ENCODE peak calls at places on chromosome X, in nine cellular contexts. Q is ovary, J is upper lobe of left lung, M is A549, E is sigmoid colon, C is GM12878, P is tibial nerve, X is SK-N-SH, V is stomach. D is an unnamed sample. For H3K4me1, the result is how much of the 10 kb centered on the place peaks cover.

GRCh38 chrX:134186362-134187121 is 50.4 kb upstream of the CCDC160 start:
- DNase-seq in X (no peak), J (no peak), V (no peak), E (no peak), P (no peak), C (peak), Q (no peak), M (no peak), D (peak)

GRCh38 chrX:28848707-28849106 is 261.5 kb downstream of the IL1RAPL1 start:
- DNase-seq in C (no peak), P (no peak), V (no peak), Q (no peak), M (no peak), X (no peak), J (no peak), E (no peak), D (no peak)

GRCh38 chrX:88863726-88864125 is 116.7 kb downstream of the CPXCR1 start:
- DNase-seq in M (no peak), Q (no peak), V (no peak), X (peak), P (no peak), E (no peak), J (peak), C (no peak), D (no peak)

GRCh38 chrX:153645151-153645550 is 1.9 kb upstream of the DUSP9 start:
- DNase-seq in C (no peak), X (no peak), P (no peak), J (no peak), E (peak), V (no peak), Q (peak), M (no peak), D (no peak)

GRCh38 chrX:13254076-13254785 is 65.6 kb downstream of the ATXN3L start:
- DNase-seq in P (no peak), X (no peak), E (no peak), J (no peak), M (peak), Q (no peak), V (no peak), C (peak), D (peak)

GRCh38 chrX:13937370-13938052 is 92.2 kb downstream of the GEMIN8 start:
- DNase-seq in M (no peak), E (no peak), Q (no peak), J (no peak), V (no peak), X (peak), P (no peak), C (no peak), D (no peak)

GRCh38 chrX:40095588-40096394 is 2.0 kb downstream of the BCOR start:
- DNase-seq in E (no peak), Q (peak), J (peak), M (no peak), X (peak), P (no peak), C (no peak), V (no peak), D (no peak)

GRCh38 chrX:112587194-112587593 is 92.5 kb downstream of the LHFPL1 start:
- DNase-seq in C (no peak), V (no peak), E (no peak), X (no peak), M (no peak), P (no peak), Q (no peak), J (no peak), D (no peak)

GRCh38 chrX:102988517-102988916 is 51.4 kb downstream of the RAB40AL start:
- DNase-seq in P (no peak), V (no peak), C (no peak), X (no peak), Q (no peak), E (no peak), M (no peak), J (no peak), D (no peak)

GRCh38 chrX:131728295-131729145 is 184.6 kb downstream of the OR13H1 start:
- DNase-seq in Q (peak), M (peak), X (peak), C (peak), J (no peak), E (peak), P (no peak), V (peak), D (peak)

GRCh38 chrX:15737188-15737956 is 698 bp upstream of the CA5B start:
- DNase-seq in J (no peak), X (no peak), Q (no peak), M (no peak), E (no peak), P (no peak), V (no peak), C (no peak), D (no peak)

GRCh38 chrX:107826286-107827136 is 845 bp downstream of the MID2 start:
- DNase-seq in Q (peak), J (peak), X (peak), V (peak), P (peak), E (peak), M (peak), C (no peak), D (peak)

GRCh38 chrX:154436597-154437397 is at the start of gene GDI1:
- DNase-seq in C (no peak), Q (peak), X (peak), J (peak), M (peak), V (peak), E (peak), P (no peak), D (peak)

GRCh38 chrX:103774070-103774642 is 2.5 kb upstream of the PLP1 start:
- DNase-seq in V (no peak), J (no peak), E (no peak), M (peak), X (peak), P (no peak), C (no peak), Q (no peak), D (no peak)

GRCh38 chrX:155857561-155857960 is 23.6 kb upstream of the VAMP7 start:
- DNase-seq in C (no peak), P (no peak), V (no peak), Q (no peak), E (no peak), M (peak), X (peak), J (no peak), D (no peak)

GRCh38 chrX:154025230-154025629 is 5.5 kb upstream of the IRAK1 start:
- DNase-seq in X (no peak), M (no peak), Q (no peak), J (no peak), V (no peak), C (no peak), P (no peak), E (peak), D (no peak)

GRCh38 chrX:22192419-22193086 is 80.2 kb upstream of the CBLL2 start:
- DNase-seq in J (no peak), X (peak), C (peak), V (peak), Q (peak), M (peak), E (peak), P (peak), D (peak)

GRCh38 chrX:53093177-53093655 is 726 bp upstream of the KANTR start:
- DNase-seq in Q (peak), C (no peak), P (peak), X (peak), J (peak), M (peak), V (peak), E (peak), D (peak)

GRCh38 chrX:12441376-12442128 is 303.3 kb downstream of the FRMPD4 start:
- DNase-seq in E (no peak), M (no peak), J (no peak), V (no peak), Q (no peak), P (no peak), C (no peak), X (no peak), D (no peak)

GRCh38 chrX:69126642-69127041 is 38.6 kb downstream of the PJA1 start:
- DNase-seq in M (no peak), P (no peak), Q (no peak), C (no peak), J (no peak), X (no peak), V (peak), E (no peak), D (no peak)

GRCh38 chrX:40719731-40720130 is 15.6 kb downstream of the MED14 start:
- DNase-seq in Q (no peak), M (no peak), P (no peak), J (no peak), C (no peak), V (no peak), X (no peak), E (no peak), D (no peak)

GRCh38 chrX:74613350-74614192 is 853 bp downstream of the RLIM start:
- DNase-seq in P (no peak), M (peak), E (no peak), V (peak), C (no peak), Q (peak), X (peak), J (no peak), D (peak)

GRCh38 chrX:11129546-11129945 is 18.4 kb downstream of the HCCS start:
- DNase-seq in M (no peak), Q (no peak), P (no peak), C (no peak), V (no peak), X (no peak), E (no peak), J (no peak), D (no peak)

GRCh38 chrX:40146471-40147398 is 49.0 kb upstream of the BCOR start:
- DNase-seq in M (no peak), J (peak), E (peak), P (no peak), Q (peak), X (peak), V (no peak), C (no peak), D (no peak)

GRCh38 chrX:119981286-119982070 is 37.9 kb upstream of the NKAP start:
- DNase-seq in X (peak), J (no peak), C (no peak), P (no peak), V (no peak), E (no peak), M (peak), Q (no peak), D (no peak)

DNA sequence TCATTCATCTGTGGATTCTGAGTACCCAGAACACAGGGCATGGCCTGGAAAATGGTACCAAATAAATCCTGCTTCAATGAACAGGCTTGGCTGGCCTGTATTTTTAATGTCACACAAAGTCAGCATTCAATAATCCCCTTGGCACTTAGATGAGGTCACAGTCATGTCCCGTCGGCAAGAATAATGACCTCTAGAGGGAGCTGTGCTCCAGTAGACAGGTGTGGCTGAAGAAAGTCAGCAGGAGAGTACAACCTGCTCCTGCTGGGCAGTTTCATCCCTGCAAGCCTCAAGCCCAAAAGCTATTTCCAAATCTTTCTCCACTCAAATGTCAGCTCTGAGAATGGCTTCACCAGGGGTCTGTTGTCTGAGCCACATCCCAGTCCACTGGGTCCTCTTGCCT is 404.0 kb upstream of the F9 start:
- DNase-seq in E (no peak), M (peak), P (no peak), J (no peak), Q (no peak), V (peak), C (no peak), X (peak), D (peak)
- TF ChIP-seq CTCF in E (no peak), M (peak), P (no peak), J (no peak), Q (no peak), V (peak), C (peak), X (peak), D (peak)

DNA sequence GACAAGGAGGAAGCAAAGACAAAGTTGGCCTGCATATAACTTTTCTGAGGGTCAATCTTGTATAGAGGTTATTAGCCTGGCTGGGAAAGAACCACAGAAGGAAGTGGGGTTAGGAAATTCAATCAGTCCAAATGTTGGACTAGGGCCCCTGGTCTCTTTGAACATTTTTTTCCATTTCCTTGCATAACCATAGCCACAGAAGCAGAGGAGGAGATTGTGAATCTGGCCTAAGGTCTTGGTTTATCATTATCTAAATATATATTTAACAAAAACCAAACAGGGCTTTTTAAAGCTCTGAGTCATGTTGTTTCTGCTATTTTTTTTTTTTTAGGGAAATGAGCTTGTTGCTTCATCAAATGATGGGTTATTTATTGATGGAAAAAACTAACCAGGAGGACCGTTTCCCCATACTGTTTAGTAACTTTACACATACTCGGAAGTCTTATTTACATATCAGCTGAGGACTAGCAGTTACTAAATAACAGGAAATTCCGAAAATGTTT is 97.7 kb upstream of the ACSL4 start:
- DNase-seq in P (no peak), M (peak), Q (no peak), C (no peak), E (no peak), X (no peak), V (no peak), J (no peak), D (no peak)
- TF ChIP-seq EP300 in P (no peak), M (peak), Q (no peak), C (no peak), E (no peak), X (no peak), V (no peak), J (no peak), D (no peak)

DNA sequence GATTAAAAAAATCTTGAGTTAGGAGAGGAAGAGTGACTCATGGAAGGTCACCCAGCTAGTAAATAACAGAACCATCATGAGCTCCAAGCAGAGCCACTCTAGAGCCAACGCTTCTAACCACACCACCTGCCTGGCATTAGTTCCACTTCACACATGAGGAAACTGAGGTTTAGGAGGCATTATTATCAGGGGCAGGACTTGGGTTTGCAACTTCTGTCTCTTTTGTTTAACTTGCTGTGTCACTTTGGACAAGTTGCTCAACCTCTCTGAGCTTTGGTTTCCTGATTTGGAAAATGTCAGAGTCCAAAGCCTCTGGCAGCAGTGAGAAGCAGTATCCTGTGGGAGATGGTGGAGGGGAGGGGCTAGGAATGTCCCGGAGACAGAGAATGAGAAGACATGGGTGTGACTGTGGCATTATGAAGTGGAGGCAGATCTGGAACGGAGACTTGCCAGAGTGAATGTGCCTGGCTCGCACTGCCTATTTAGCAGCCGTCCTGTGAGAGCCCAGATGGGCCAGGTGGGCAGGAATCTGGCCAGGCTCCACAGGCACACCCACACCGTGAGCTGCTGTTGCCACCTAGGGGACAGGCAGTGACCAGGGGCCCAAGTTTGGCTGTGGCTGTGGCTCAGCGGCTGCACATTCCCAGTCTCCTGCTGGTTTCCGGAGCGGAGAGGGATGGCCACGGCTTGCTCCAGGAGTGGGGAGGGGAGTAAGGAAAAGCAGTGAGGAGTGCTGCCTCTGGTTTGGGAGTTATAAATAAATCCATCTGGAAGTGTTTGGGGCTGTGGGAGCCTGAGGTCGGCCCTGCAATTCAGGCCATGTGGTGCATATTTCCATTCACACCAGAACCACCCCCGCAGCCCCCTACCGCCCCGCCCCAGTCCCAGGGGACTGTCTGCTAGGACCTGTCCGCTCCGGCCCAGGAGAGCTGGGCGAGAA is 93.4 kb downstream of the NHSL2 start:
- DNase-seq in V (peak), M (peak), E (peak), J (peak), X (peak), Q (peak), P (peak), C (no peak), D (no peak)
- H3K4me1 ChIP-seq in V (under half), M (under half), E (under half), J (under half), X (under half), Q (under half), P (under half), C (under half), D (under half)

GRCh38 chrX:34332336-34332735 is 200.2 kb upstream of the FAM47A start:
- DNase-seq in P (no peak), J (no peak), M (peak), V (no peak), C (no peak), E (no peak), X (no peak), Q (no peak), D (no peak)
- TF ChIP-seq CTCF in P (no peak), J (no peak), M (no peak), V (no peak), C (peak), E (no peak), X (peak), Q (no peak), D (no peak)